ENCODE peak calls at places on chromosomes 12 and 14, in seven cellular contexts. E, G, Y, I, D, B and F are unnamed samples.

GRCh38 chr12:90055071-90055470 is 346.4 kb upstream of the ATP2B1 start:
- DNase-seq in E (no peak), G (no peak), Y (no peak), I (no peak), D (no peak), B (no peak), F (no peak)

GRCh38 chr14:87934185-87934584 is 58.8 kb downstream of the GALC start:
- DNase-seq in E (peak; percentile 7), G (no peak), Y (peak; percentile 4), I (peak; percentile 30), D (no peak), B (no peak), F (no peak)

GRCh38 chr14:68822132-68822651 is 29.3 kb upstream of the ZFP36L1 start:
- DNase-seq in E (no peak), G (no peak), Y (no peak), I (no peak), D (no peak), B (no peak), F (no peak)

GRCh38 chr14:56855891-56856461 is 45.7 kb upstream of the OTX2 start:
- DNase-seq in E (no peak), G (no peak), Y (no peak), I (no peak), D (no peak), B (no peak), F (no peak)

GRCh38 chr14:80211143-80212024 is at the start of gene DIO2:
- DNase-seq in E (no peak), G (no peak), Y (peak; percentile 9), I (peak; percentile 66), D (no peak), B (no peak), F (peak; percentile 43)

GRCh38 chr12:55927588-55928502 is at the start of gene PYM1:
- DNase-seq in E (peak; percentile 77), G (peak; percentile 57), Y (peak; percentile 70), I (peak; percentile 85), D (peak; percentile 72), B (peak; percentile 68), F (peak; percentile 74)

GRCh38 chr12:47907851-47908454 is 3.2 kb upstream of the VDR start:
- DNase-seq in E (no peak), G (no peak), Y (no peak), I (no peak), D (no peak), B (no peak), F (no peak)

GRCh38 chr12:75489613-75490210 is 9.2 kb downstream of the GLIPR1 start:
- DNase-seq in E (peak; percentile 78), G (no peak), Y (no peak), I (no peak), D (no peak), B (no peak), F (no peak)

GRCh38 chr14:102046337-102047278 is 40.2 kb downstream of the HSP90AA1 start:
- DNase-seq in E (peak; percentile 71), G (peak; percentile 41), Y (peak; percentile 72), I (peak; percentile 81), D (peak; percentile 85), B (no peak), F (peak; percentile 81)

GRCh38 chr12:79127268-79127895 is 262.8 kb downstream of the SYT1 start:
- DNase-seq in E (peak; percentile 7), G (no peak), Y (no peak), I (peak; percentile 50), D (no peak), B (no peak), F (no peak)

GRCh38 chr12:32301216-32301615 is 98.1 kb upstream of the FGD4 start:
- DNase-seq in E (no peak), G (no peak), Y (no peak), I (no peak), D (no peak), B (no peak), F (no peak)
- H3K4me1 ChIP-seq in E (no peaks in the 10 kb centered on the region), G (no peaks in the 10 kb centered on the region), Y (peaks cover 7% of the 10 kb centered on the region), I (peaks cover 30% of the 10 kb centered on the region), D (no peaks in the 10 kb centered on the region), B (no peaks in the 10 kb centered on the region), F (no peaks in the 10 kb centered on the region)

DNA sequence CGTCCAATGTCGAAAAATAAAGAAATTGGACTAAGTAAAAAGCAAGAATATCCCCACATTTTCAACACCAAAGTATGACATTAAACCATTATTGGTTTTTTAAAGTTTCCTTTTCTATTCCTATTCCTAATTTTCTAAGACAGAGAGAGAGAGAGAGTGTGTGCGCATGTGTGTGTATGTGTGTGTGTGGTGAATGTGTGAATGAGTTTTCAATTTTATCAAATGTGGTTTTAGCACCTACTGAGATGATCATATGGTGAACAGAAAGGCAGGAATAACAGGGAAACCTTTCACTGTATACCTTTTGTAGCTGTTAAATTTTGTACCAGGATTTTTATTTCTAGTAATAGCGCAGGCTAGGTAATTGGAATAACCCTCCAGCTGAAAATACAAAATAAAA is 80.4 kb upstream of the RAP1B start:
- DNase-seq in E (no peak), G (no peak), Y (no peak), I (no peak), D (no peak), B (no peak), F (no peak)
- H3K4me3 ChIP-seq in E (no peak overlapping the region), G (no peak overlapping the region), Y (no peak overlapping the region), I (no peak overlapping the region), D (no peak overlapping the region), B (no peak overlapping the region), F (no peak overlapping the region)

GRCh38 chr12:30823140-30823669 is 68.5 kb upstream of the CAPRIN2 start:
- DNase-seq in E (no peak), G (no peak), Y (no peak), I (peak; percentile 43), D (peak; percentile 37), B (no peak), F (peak; percentile 35)

GRCh38 chr12:30824311-30824710 is 69.6 kb upstream of the CAPRIN2 start:
- DNase-seq in E (no peak), G (no peak), Y (no peak), I (no peak), D (no peak), B (no peak), F (no peak)

GRCh38 chr12:30820406-30820946 is 65.7 kb upstream of the CAPRIN2 start:
- DNase-seq in E (no peak), G (no peak), Y (no peak), I (no peak), D (no peak), B (no peak), F (no peak)

GRCh38 chr12:30823764-30824163 is 69.0 kb upstream of the CAPRIN2 start:
- DNase-seq in E (no peak), G (no peak), Y (no peak), I (no peak), D (no peak), B (no peak), F (no peak)

DNA sequence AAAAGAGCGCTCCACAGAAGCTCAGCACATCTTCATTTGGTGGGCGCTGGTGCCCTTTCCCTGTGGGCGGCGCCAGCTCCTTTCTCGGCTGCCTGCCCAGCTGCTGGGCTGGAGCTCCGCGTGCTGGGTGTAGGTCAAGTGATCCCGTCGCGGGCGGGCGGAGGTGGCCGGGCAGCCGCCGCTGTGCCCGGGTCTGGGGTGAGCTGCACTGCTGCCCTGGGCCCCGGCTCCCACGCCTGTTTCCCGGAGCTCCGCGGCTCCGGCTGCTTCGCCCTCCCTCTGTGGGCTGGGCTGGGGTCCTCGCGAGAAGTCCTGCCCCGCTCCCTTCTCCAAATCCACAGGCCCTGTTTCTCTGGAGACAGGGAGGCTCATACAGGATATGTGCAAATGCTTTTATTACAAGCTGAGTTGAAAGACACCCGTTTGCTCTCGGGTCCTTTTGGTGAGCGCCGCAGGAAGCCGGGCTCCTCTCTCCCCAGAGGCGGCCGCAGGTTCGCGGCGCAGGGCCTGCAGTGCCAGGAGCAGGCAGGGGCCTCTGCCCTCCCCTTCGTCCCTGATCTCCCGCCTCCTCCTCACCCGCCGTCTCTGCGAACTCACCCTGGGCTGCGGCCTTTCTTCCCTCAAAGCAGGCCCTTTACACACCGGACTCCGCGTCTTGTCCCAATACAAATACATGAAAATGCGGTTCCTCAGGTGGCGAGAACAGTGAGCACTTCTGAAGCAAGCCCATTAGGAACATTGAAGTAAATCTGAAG is 67.8 kb upstream of the CAPRIN2 start:
- DNase-seq in E (no peak), G (peak; percentile 25), Y (no peak), I (peak; percentile 52), D (peak; percentile 52), B (no peak), F (peak; percentile 66)
- TF ChIP-seq CTCF in E (no peak), G (no peak), Y (no peak), I (peak; percentile 26), D (no peak), B (no peak), F (no peak)

GRCh38 chr12:111442301-111443045 is 36.8 kb downstream of the SH2B3 start:
- DNase-seq in E (no peak), G (no peak), Y (no peak), I (no peak), D (no peak), B (no peak), F (no peak)

GRCh38 chr12:111444706-111445310 is 39.1 kb downstream of the SH2B3 start:
- DNase-seq in E (no peak), G (peak; percentile 59), Y (peak; percentile 74), I (no peak), D (peak; percentile 35), B (peak; percentile 39), F (peak; percentile 65)

GRCh38 chr12:111443086-111443485 is 37.4 kb downstream of the SH2B3 start:
- DNase-seq in E (no peak), G (no peak), Y (no peak), I (no peak), D (no peak), B (no peak), F (no peak)

GRCh38 chr12:111444314-111444705 is 38.6 kb downstream of the SH2B3 start:
- DNase-seq in E (no peak), G (no peak), Y (no peak), I (no peak), D (no peak), B (no peak), F (no peak)

GRCh38 chr12:111443586-111443985 is 37.9 kb downstream of the SH2B3 start:
- DNase-seq in E (peak; percentile 75), G (no peak), Y (no peak), I (no peak), D (no peak), B (no peak), F (no peak)
- H3K4me1 ChIP-seq in E (peaks cover 6% of the 10 kb centered on the region), G (peaks cover 18% of the 10 kb centered on the region), Y (peaks cover 53% of the 10 kb centered on the region), I (peaks cover 2% of the 10 kb centered on the region), D (no peaks in the 10 kb centered on the region), B (peaks cover 96% of the 10 kb centered on the region), F (peaks cover 99% of the 10 kb centered on the region)

DNA sequence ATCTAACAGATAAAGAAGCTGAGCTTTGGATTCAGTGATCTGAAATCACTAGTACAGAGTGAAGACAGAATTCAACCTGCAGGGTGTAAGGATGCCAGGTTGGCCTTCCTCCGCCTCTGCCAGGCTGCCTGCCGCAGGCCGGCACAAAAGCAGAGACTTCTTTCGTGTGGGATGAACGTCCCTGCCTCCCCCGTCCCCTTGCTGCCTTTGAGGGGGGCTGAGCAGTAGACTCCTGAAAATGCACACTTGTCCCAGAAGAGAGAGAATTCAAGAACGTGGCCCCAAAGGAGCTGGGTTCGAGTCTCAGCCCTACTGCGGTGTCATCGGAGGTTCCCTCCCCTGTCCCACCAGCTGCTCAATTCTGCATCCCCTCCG is 154.3 kb downstream of the BCL11B start:
- DNase-seq in E (no peak), G (no peak), Y (no peak), I (no peak), D (no peak), B (no peak), F (no peak)
- H3K4me3 ChIP-seq in E (no peak overlapping the region), G (no peak overlapping the region), Y (no peak overlapping the region), I (no peak overlapping the region), D (no peak overlapping the region), B (no peak overlapping the region), F (no peak overlapping the region)

GRCh38 chr12:121955258-121956040 is 37.1 kb downstream of the CFAP251 start:
- DNase-seq in E (peak; percentile 67), G (no peak), Y (no peak), I (peak; percentile 48), D (no peak), B (no peak), F (no peak)
- TF ChIP-seq CTCF in E (peak; percentile 91), G (peak; percentile 48), Y (peak; percentile 40), I (peak; percentile 57), D (peak; percentile 17), B (peak; percentile 26), F (peak; percentile 15)

GRCh38 chr14:40362856-40363255 is 930.6 kb upstream of the FBXO33 start:
- DNase-seq in E (no peak), G (no peak), Y (no peak), I (no peak), D (no peak), B (no peak), F (no peak)
- H3K4me1 ChIP-seq in E (peaks cover 9% of the 10 kb centered on the region), G (no peaks in the 10 kb centered on the region), Y (no peaks in the 10 kb centered on the region), I (no peaks in the 10 kb centered on the region), D (no peaks in the 10 kb centered on the region), B (no peaks in the 10 kb centered on the region), F (no peaks in the 10 kb centered on the region)